ENCODE peak calls at places on chromosomes 16 and 17, in ten cellular contexts. Q is adipocyte, X is transverse colon, E is right atrium auricular region, S is sigmoid colon, D is brain microvascular endothelial cell, Z is neural progenitor cell, A is psoas muscle, M is mesendoderm, H is tibial artery. W is an unnamed sample. For H3K27me3 and H3K36me3, the result is how much of the 10 kb centered on the place peaks cover.

GRCh38 chr16:8866118-8866883 is 2.5 kb downstream of the CARHSP1 start:
- DNase-seq in Q (peak), E (no peak), S (peak), Z (peak), A (peak), X (peak), D (no peak), H (no peak), M (peak), W (no peak)

GRCh38 chr16:47110939-47111338 is 32.8 kb downstream of the NETO2 start:
- DNase-seq in E (no peak), D (no peak), A (no peak), Q (no peak), M (peak), Z (peak), H (no peak), X (no peak), S (no peak), W (no peak)

GRCh38 chr16:84600343-84601229 is 17.3 kb downstream of the COTL1 start:
- DNase-seq in A (no peak), E (no peak), Z (no peak), M (no peak), H (no peak), Q (peak), X (no peak), S (no peak), D (no peak), W (no peak)

GRCh38 chr17:79914813-79915740 is 75.8 kb upstream of the CBX4 start:
- DNase-seq in S (no peak), H (no peak), Q (no peak), M (no peak), D (no peak), A (peak), E (no peak), X (no peak), Z (no peak), W (no peak)

GRCh38 chr16:86519649-86520316 is 9.5 kb downstream of the FOXF1 start:
- DNase-seq in M (peak), Q (peak), E (no peak), D (peak), H (no peak), S (peak), X (peak), Z (peak), A (peak), W (peak)

GRCh38 chr17:79741751-79742588 is 11.2 kb downstream of the ENPP7 start:
- DNase-seq in E (peak), M (peak), A (peak), Z (peak), D (peak), S (peak), Q (peak), H (peak), X (peak), W (peak)

GRCh38 chr17:37592291-37592690 is 16.9 kb downstream of the SYNRG start:
- DNase-seq in Z (no peak), E (no peak), M (no peak), A (no peak), H (no peak), Q (no peak), S (no peak), D (no peak), X (no peak), W (no peak)

GRCh38 chr16:56984639-56985038 is 4.7 kb upstream of the NLRC5 start:
- DNase-seq in H (peak), M (peak), Q (no peak), X (no peak), S (no peak), E (no peak), Z (no peak), A (no peak), D (no peak), W (no peak)

GRCh38 chr17:68542698-68543463 is 30.7 kb downstream of the PRKAR1A start:
- DNase-seq in S (no peak), Q (no peak), H (no peak), X (no peak), E (no peak), M (no peak), D (no peak), A (no peak), Z (no peak), W (no peak)

GRCh38 chr17:4947411-4948165 is 742 bp downstream of the PFN1 start:
- DNase-seq in H (peak), S (peak), A (peak), Q (peak), M (peak), X (peak), Z (peak), D (peak), E (no peak), W (peak)

GRCh38 chr17:75386430-75386829 is 19.0 kb downstream of the GRB2 start:
- DNase-seq in A (no peak), D (no peak), H (no peak), S (no peak), M (no peak), X (no peak), Z (no peak), E (no peak), Q (no peak), W (no peak)

GRCh38 chr17:35540589-35541404 is 3.3 kb upstream of the SLFN12L start:
- DNase-seq in X (peak), D (peak), E (peak), M (no peak), Z (no peak), S (peak), A (peak), Q (peak), H (no peak), W (peak)

GRCh38 chr16:10942352-10943297 is at the start of gene DEXI:
- DNase-seq in X (peak), D (peak), S (peak), E (peak), M (peak), Z (peak), H (peak), Q (peak), A (peak), W (peak)

GRCh38 chr16:57698812-57699405 is 4.3 kb downstream of the DRC7 start:
- DNase-seq in Z (no peak), M (no peak), H (no peak), X (no peak), S (peak), Q (no peak), E (no peak), A (no peak), D (no peak), W (no peak)

GRCh38 chr16:47886631-47887415 is 269.0 kb downstream of the ABCC12 start:
- DNase-seq in M (peak), A (no peak), H (no peak), E (no peak), X (no peak), Q (no peak), D (no peak), Z (peak), S (no peak), W (no peak)

GRCh38 chr16:25126820-25127232 is 15.3 kb downstream of the LCMT1 start:
- DNase-seq in M (peak), H (no peak), S (no peak), X (peak), Q (peak), E (no peak), D (peak), Z (no peak), A (no peak), W (peak)

GRCh38 chr16:30381351-30382041 is 865 bp downstream of the SEPTIN1 start:
- DNase-seq in E (no peak), Z (no peak), X (no peak), A (no peak), Q (no peak), S (no peak), M (no peak), H (no peak), D (no peak), W (no peak)

GRCh38 chr16:4375717-4376116 is 4.1 kb downstream of the VASN start:
- DNase-seq in H (peak), X (no peak), M (no peak), E (no peak), Q (no peak), D (no peak), S (no peak), A (peak), Z (peak), W (peak)

GRCh38 chr16:12498077-12498476 is 305.6 kb downstream of the CPPED1 start:
- DNase-seq in Q (no peak), D (no peak), X (no peak), A (no peak), Z (no peak), M (no peak), E (no peak), H (no peak), S (peak), W (no peak)

GRCh38 chr16:11783319-11784047 is 13.6 kb downstream of the ZC3H7A start:
- DNase-seq in X (no peak), D (no peak), Q (peak), S (no peak), E (no peak), A (no peak), M (no peak), Z (no peak), H (no peak), W (no peak)

GRCh38 chr17:37276475-37276874 is 99.3 kb upstream of the C17orf78 start:
- DNase-seq in E (no peak), S (no peak), Z (no peak), X (no peak), A (no peak), Q (no peak), H (no peak), M (no peak), D (no peak), W (no peak)

GRCh38 chr17:50272711-50273653 is 1.3 kb upstream of the TMEM92 start:
- DNase-seq in S (no peak), Z (peak), X (peak), M (peak), Q (peak), E (no peak), D (peak), A (peak), H (peak), W (peak)

GRCh38 chr16:30494709-30495108 is 22.2 kb downstream of the ITGAL start:
- DNase-seq in E (no peak), A (no peak), Z (no peak), D (no peak), S (no peak), Q (no peak), H (no peak), X (no peak), M (no peak), W (no peak)

GRCh38 chr17:72488542-72489272 is 367.9 kb downstream of the SOX9 start:
- DNase-seq in M (no peak), X (no peak), S (no peak), H (peak), Q (no peak), E (no peak), Z (no peak), A (no peak), D (no peak), W (no peak)

GRCh38 chr17:28957277-28957991 is 6.1 kb upstream of the PHF12 start:
- DNase-seq in A (no peak), M (no peak), H (peak), D (no peak), Z (no peak), S (peak), X (no peak), Q (no peak), E (no peak), W (no peak)

GRCh38 chr16:83113317-83113716 is 486.5 kb downstream of the CDH13 start:
- DNase-seq in S (no peak), E (no peak), Z (peak), A (no peak), Q (no peak), X (no peak), M (peak), D (peak), H (no peak), W (no peak)

GRCh38 chr16:86165479-86165878 is 266.5 kb downstream of the IRF8 start:
- DNase-seq in D (no peak), M (no peak), H (no peak), Q (no peak), E (no peak), X (no peak), Z (no peak), S (no peak), A (no peak), W (no peak)

GRCh38 chr17:73349138-73349537 is 37.3 kb upstream of the CDC42EP4 start:
- DNase-seq in M (peak), H (no peak), E (no peak), Q (no peak), S (peak), A (no peak), X (no peak), D (no peak), Z (peak), W (no peak)

GRCh38 chr17:78391843-78392242 is 13.4 kb downstream of the PGS1 start:
- DNase-seq in H (no peak), Q (peak), A (no peak), S (no peak), X (no peak), D (peak), Z (no peak), E (no peak), M (no peak), W (peak)

GRCh38 chr17:27810211-27810901 is 10.0 kb upstream of the NOS2 start:
- DNase-seq in M (no peak), D (no peak), X (no peak), Q (no peak), H (no peak), S (no peak), E (no peak), A (no peak), Z (no peak), W (no peak)

GRCh38 chr17:31497994-31498826 is 106.7 kb downstream of the RAB11FIP4 start:
- DNase-seq in S (no peak), H (no peak), M (no peak), E (no peak), A (peak), X (no peak), D (no peak), Q (no peak), Z (no peak), W (no peak)

GRCh38 chr17:73439597-73439996 is 127.8 kb upstream of the CDC42EP4 start:
- DNase-seq in S (no peak), Z (no peak), D (no peak), Q (no peak), H (no peak), X (no peak), M (no peak), A (no peak), E (no peak), W (no peak)

GRCh38 chr17:57874434-57875108 is 24.7 kb upstream of the MRPS23 start:
- DNase-seq in X (peak), D (peak), A (peak), Z (peak), E (peak), S (peak), H (peak), Q (peak), M (peak), W (peak)

GRCh38 chr16:70739389-70739788 is 53.5 kb upstream of the MTSS2 start:
- DNase-seq in Z (no peak), M (no peak), D (no peak), H (no peak), A (no peak), E (no peak), S (no peak), Q (no peak), X (no peak), W (no peak)

GRCh38 chr16:70737377-70738082 is 51.7 kb upstream of the MTSS2 start:
- DNase-seq in D (peak), S (peak), X (peak), Z (no peak), H (peak), E (no peak), Q (peak), A (peak), M (no peak), W (peak)

GRCh38 chr16:70736454-70737376 is 50.9 kb upstream of the MTSS2 start:
- DNase-seq in E (no peak), D (no peak), Q (peak), A (no peak), S (no peak), M (no peak), X (no peak), Z (peak), H (no peak), W (no peak)

GRCh38 chr16:70740174-70740918 is 54.5 kb upstream of the MTSS2 start:
- DNase-seq in X (no peak), Q (no peak), Z (no peak), E (no peak), D (no peak), H (no peak), M (no peak), S (no peak), A (no peak), W (no peak)

DNA sequence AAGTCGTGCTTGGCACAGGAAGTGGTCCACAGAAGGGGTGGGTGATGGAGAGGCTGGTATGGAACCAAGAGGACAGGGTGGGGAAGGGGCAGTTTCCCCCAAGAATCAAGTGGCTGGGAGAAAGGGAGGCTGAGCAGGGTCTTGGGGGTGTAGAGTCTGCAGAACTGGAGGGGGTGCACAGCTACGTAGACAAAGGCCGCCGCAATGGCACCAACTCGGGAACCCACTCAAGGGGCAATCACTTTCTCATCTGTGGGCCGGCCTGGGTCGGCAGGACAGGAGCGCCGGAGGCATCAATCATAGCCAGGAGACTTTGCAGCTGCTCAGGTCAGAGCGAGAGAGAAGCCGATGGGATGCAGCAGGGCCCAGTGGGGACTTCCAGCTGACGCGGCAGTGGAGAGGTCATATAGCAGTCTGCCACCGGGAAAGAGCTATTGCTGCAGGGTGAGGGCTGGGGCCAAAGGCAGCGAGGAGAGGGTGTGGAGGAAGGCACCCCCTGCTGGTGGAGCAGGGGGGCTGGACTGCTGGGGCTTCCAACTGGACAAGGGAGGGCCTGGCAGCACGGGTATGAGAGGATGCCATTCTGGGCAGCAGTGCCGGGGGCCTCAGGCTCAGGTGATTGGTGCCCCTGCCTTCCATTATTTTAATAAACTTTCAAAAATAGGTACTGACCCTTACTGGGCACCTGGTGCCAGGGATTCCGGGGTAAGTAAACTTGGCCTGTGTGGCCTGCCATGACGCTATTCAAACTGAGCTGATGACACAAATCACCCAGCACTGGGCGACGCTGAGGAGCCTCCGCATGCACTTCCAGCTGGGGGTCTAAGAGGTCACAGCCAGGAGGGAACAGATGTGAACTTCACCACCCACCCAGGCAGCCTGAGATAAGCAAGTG is 52.5 kb upstream of the MTSS2 start:
- DNase-seq in Z (peak), S (peak), H (peak), D (peak), Q (peak), A (peak), E (no peak), M (peak), X (peak), W (peak)
- H3K4me3 ChIP-seq in Z (no peak), S (no peak), H (no peak), D (no peak), Q (no peak), A (peak), E (no peak), M (no peak), X (no peak), W (no peak)

DNA sequence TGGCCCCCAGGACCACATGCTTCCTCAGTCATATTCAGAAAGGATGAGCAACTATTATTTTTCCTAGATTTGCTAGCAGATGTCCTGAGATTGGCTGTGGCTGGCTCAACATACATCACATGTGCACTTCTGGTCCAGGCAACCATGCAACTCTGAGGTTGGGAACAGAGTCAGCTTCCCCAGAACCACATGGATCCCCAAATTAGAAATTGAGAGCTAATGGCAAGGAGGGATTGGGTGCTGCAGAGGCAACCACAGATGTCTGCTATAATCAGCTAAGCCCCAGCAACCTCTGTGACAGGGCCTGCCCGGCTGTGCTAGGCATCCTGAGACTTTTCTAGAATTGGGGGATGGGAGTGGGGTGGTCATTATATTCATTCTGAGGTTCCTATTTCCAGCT is 33.8 kb upstream of the CLEC18A start:
- DNase-seq in Q (no peak), D (no peak), A (no peak), X (no peak), M (no peak), E (no peak), H (no peak), S (no peak), Z (no peak), W (no peak)
- H3K27me3 ChIP-seq in Q (under half), D (under half), A (under half), X (under half), M (under half), E (under half), H (under half), S (under half), Z (under half), W (under half)

DNA sequence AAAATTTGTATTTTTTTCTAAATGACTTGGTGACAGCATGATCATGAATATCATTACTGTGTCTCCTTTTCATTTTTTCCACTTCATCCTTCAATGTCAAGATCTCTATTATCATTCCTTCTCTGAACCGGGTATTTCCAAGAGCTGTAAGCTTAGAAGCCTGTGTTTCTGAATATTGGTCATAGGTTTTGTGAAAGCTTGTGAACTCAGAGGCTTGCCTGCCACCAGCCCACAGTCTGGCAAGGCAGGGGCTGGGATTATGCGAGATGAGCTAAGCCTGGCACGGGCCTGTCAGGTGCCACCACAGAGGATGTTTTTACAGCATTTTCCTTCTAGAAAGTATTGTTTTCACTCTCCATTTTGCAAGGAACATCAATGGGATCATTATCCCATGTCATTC is 92.8 kb downstream of the MYH10 start:
- DNase-seq in X (no peak), Q (no peak), S (no peak), M (no peak), A (no peak), E (no peak), H (no peak), D (no peak), Z (no peak), W (no peak)
- H3K36me3 ChIP-seq in X (under half), Q (under half), S (under half), M (under half), A (under half), E (half or more), H (half or more), D (under half), Z (under half), W (under half)

DNA sequence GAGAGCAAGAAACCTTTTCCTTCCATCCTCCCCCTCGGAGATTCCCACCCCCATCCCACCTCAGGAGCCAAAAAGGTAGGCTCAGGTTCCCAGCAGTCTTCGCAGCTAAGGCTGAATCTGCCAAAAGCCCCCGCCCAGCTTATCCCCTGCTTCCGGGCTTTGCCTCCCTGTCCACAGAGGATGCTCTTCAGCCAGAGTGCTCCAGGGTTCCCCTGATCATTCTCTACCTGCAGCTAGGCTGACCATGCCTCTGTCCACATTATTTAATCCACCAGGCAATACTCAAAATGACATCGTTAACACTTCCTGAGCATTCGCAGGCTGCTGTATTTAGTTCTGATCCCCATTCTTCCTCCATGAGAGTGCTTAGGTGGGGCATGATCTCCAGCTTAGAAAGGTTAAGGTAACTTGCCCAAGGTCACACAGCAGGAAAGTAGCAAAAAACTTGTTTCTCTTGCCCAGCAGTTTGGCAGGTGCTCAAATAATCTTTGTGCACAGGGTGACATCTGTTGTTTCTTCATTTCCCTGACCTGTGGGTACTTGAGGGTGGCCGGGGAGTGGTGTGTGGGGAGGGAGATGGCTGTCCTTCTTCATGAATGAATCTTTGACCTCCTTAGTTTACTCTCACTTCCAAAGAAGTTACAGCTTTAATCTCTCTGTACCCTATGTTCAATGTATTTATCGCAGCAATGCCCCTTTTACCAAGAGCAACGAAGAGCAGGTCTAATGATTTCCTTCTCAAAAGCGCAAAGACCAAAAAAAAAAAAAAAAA is 880 bp upstream of the TBKBP1 start:
- DNase-seq in H (peak), E (no peak), X (no peak), S (no peak), Q (peak), D (no peak), A (no peak), Z (no peak), M (peak), W (no peak)
- H3K4me3 ChIP-seq in H (peak), E (peak), X (peak), S (peak), Q (peak), D (peak), A (peak), Z (peak), M (peak), W (peak)